ENCODE peak calls at places on chromosomes 12 and 14, in five cellular contexts. H is K562, C is HepG2, U is GM12891, Y is H1. R is an unnamed sample.

GRCh38 chr14:75982724-75983358 is 1.0 kb upstream of the TGFB3 start:
- DNase-seq in H (no peak), C (no peak), U (no peak), Y (no peak), R (no peak)

GRCh38 chr12:115303751-115304309 is 619.9 kb upstream of the TBX3 start:
- DNase-seq in H (no peak), C (no peak), U (no peak), Y (no peak), R (no peak)

GRCh38 chr14:88013750-88014349 is 8.9 kb downstream of the GPR65 start:
- DNase-seq in H (peak; percentile 62), C (peak; percentile 66), U (no peak), Y (no peak), R (peak; percentile 4)

GRCh38 chr12:123983822-123984485 is 10.9 kb downstream of the ZNF664 start:
- DNase-seq in H (peak; percentile 38), C (peak; percentile 74), U (no peak), Y (no peak), R (peak; percentile 11)

GRCh38 chr14:100542619-100543205 is 44.5 kb downstream of the BEGAIN start:
- DNase-seq in H (no peak), C (no peak), U (no peak), Y (no peak), R (no peak)

GRCh38 chr14:60206837-60207533 is 41.8 kb upstream of the DHRS7 start:
- DNase-seq in H (no peak), C (no peak), U (no peak), Y (no peak), R (no peak)

GRCh38 chr12:75751769-75752471 is 240.5 kb upstream of the KRR1 start:
- DNase-seq in H (no peak), C (peak; percentile 37), U (no peak), Y (no peak), R (no peak)

GRCh38 chr14:81392052-81392451 is 8.1 kb downstream of the STON2 start:
- DNase-seq in H (no peak), C (no peak), U (no peak), Y (no peak), R (no peak)

GRCh38 chr14:94395900-94396574 is 7.6 kb upstream of the SERPINA1 start:
- DNase-seq in H (no peak), C (peak; percentile 99), U (no peak), Y (no peak), R (no peak)

GRCh38 chr12:9798008-9798619 is 29.2 kb upstream of the KLRF1 start:
- DNase-seq in H (peak; percentile 32), C (peak; percentile 41), U (no peak), Y (peak; percentile 43), R (no peak)

GRCh38 chr12:115891551-115891950 is 385.9 kb downstream of the MED13L start:
- DNase-seq in H (no peak), C (no peak), U (no peak), Y (no peak), R (no peak)

GRCh38 chr12:132398386-132398991 is 69.1 kb upstream of the GALNT9 start:
- DNase-seq in H (no peak), C (no peak), U (no peak), Y (no peak), R (no peak)

GRCh38 chr14:65939184-65939583 is 526.7 kb downstream of the FUT8 start:
- DNase-seq in H (no peak), C (no peak), U (no peak), Y (no peak), R (no peak)

GRCh38 chr12:41151789-41152188 is 36.3 kb upstream of the PDZRN4 start:
- DNase-seq in H (no peak), C (no peak), U (no peak), Y (no peak), R (no peak)

GRCh38 chr12:122788387-122788786 is 14.0 kb downstream of the CCDC62 start:
- DNase-seq in H (no peak), C (no peak), U (no peak), Y (no peak), R (no peak)

GRCh38 chr12:28938581-28939301 is 210.3 kb upstream of the FAR2 start:
- DNase-seq in H (no peak), C (no peak), U (no peak), Y (no peak), R (no peak)

GRCh38 chr12:89948266-89949175 is 239.9 kb upstream of the ATP2B1 start:
- DNase-seq in H (no peak), C (no peak), U (no peak), Y (no peak), R (no peak)

GRCh38 chr12:80567391-80567790 is 123.4 kb downstream of the PTPRQ start:
- DNase-seq in H (no peak), C (no peak), U (no peak), Y (no peak), R (no peak)

GRCh38 chr12:64806593-64806992 is 17.9 kb upstream of the TBC1D30 start:
- DNase-seq in H (no peak), C (no peak), U (no peak), Y (no peak), R (no peak)

GRCh38 chr12:100576311-100577036 is 3.0 kb downstream of the GAS2L3 start:
- DNase-seq in H (no peak), C (no peak), U (no peak), Y (no peak), R (no peak)

GRCh38 chr12:25155031-25155576 is 39.9 kb downstream of the DNAI7 start:
- DNase-seq in H (peak; percentile 8), C (peak; percentile 16), U (peak; percentile 10), Y (no peak), R (no peak)

GRCh38 chr12:110307372-110307771 is 26.3 kb downstream of the ATP2A2 start:
- DNase-seq in H (no peak), C (no peak), U (no peak), Y (no peak), R (no peak)

GRCh38 chr14:66395300-66395699 is 90.9 kb upstream of the CCDC196 start:
- DNase-seq in H (no peak), C (no peak), U (no peak), Y (no peak), R (no peak)

GRCh38 chr12:130925616-130926015 is 28.1 kb upstream of the ADGRD1 start:
- DNase-seq in H (no peak), C (no peak), U (no peak), Y (no peak), R (no peak)

GRCh38 chr12:3282271-3282670 is 205.1 kb downstream of the TSPAN9 start:
- DNase-seq in H (no peak), C (no peak), U (no peak), Y (no peak), R (no peak)

GRCh38 chr14:35821546-35822411 is 4.4 kb upstream of the BRMS1L start:
- DNase-seq in H (peak; percentile 30), C (peak; percentile 83), U (no peak), Y (no peak), R (no peak)

GRCh38 chr12:15180325-15180724 is 40.9 kb downstream of the RERG start:
- DNase-seq in H (no peak), C (no peak), U (no peak), Y (no peak), R (no peak)
- TF ChIP-seq POLR2AphosphoS5 in H (no peak), C (no peak), U (no peak), Y (no peak), R (no peak)

GRCh38 chr14:55191101-55191880 is at the start of gene DLGAP5:
- DNase-seq in H (peak; percentile 88), C (peak; percentile 98), U (peak; percentile 74), Y (peak; percentile 89), R (peak; percentile 75)
- TF ChIP-seq POLR2A in H (peak; percentile 88), C (peak; percentile 79), U (no peak), Y (peak; percentile 89), R (peak; percentile 73)

GRCh38 chr12:128971802-128972201 is 118.5 kb downstream of the GLT1D1 start:
- DNase-seq in H (no peak), C (no peak), U (no peak), Y (no peak), R (no peak)

GRCh38 chr12:128974881-128975280 is 121.6 kb downstream of the GLT1D1 start:
- DNase-seq in H (no peak), C (no peak), U (no peak), Y (no peak), R (no peak)

GRCh38 chr12:128980623-128981022 is 127.3 kb downstream of the GLT1D1 start:
- DNase-seq in H (peak; percentile 47), C (no peak), U (no peak), Y (no peak), R (no peak)

GRCh38 chr12:128973883-128974681 is 120.8 kb downstream of the GLT1D1 start:
- DNase-seq in H (no peak), C (no peak), U (no peak), Y (no peak), R (no peak)

GRCh38 chr12:128976120-128976519 is 122.8 kb downstream of the GLT1D1 start:
- DNase-seq in H (peak; percentile 68), C (no peak), U (no peak), Y (peak; percentile 53), R (no peak)
- TF ChIP-seq TAF1 in H (no peak), C (no peak), U (no peak), Y (no peak), R (no peak)

GRCh38 chr12:53966385-53967133 is 6.4 kb upstream of the HOXC11 start:
- DNase-seq in H (no peak), C (no peak), U (no peak), Y (no peak), R (no peak)
- TF ChIP-seq POLR2AphosphoS5 in H (no peak), C (no peak), U (no peak), Y (no peak), R (no peak)

R was measured in GM12892.